ENCODE peak calls at places on chromosomes 6 and 20, in six cellular contexts. Y is substantia nigra; T is stimulated activated CD8-positive, alpha-beta memory T cell treated with anti-CD3 and anti-CD28 coated beads, Interleukin-4, amount 100 ng/mL, for 1 hour; G is Right ventricle myocardium superior; L is body of pancreas; U is LoVo. Z is an unnamed sample.

GRCh38 chr6:14092301-14092700 is 25.3 kb upstream of the CD83 start:
- DNase-seq in Y (no peak), T (no peak), G (no peak), L (no peak), U (no peak), Z (no peak)

GRCh38 chr6:149286905-149287304 is 30.6 kb upstream of the TAB2 start:
- DNase-seq in Y (no peak), T (no peak), G (no peak), L (no peak), U (no peak), Z (no peak)

GRCh38 chr6:28134015-28134414 is 7.7 kb upstream of the ZKSCAN8 start:
- DNase-seq in Y (no peak), T (no peak), G (no peak), L (no peak), U (peak; percentile 29), Z (no peak)

GRCh38 chr20:48626226-48626937 is 201.4 kb downstream of the PREX1 start:
- DNase-seq in Y (no peak), T (no peak), G (no peak), L (no peak), U (no peak), Z (no peak)

GRCh38 chr6:25250878-25251277 is 28.3 kb upstream of the CARMIL1 start:
- DNase-seq in Y (no peak), T (no peak), G (no peak), L (no peak), U (peak; percentile 27), Z (no peak)

GRCh38 chr20:14441201-14441600 is 103.8 kb upstream of the FLRT3 start:
- DNase-seq in Y (no peak), T (no peak), G (no peak), L (no peak), U (no peak), Z (no peak)

GRCh38 chr20:46304852-46305251 is 3.4 kb downstream of the CDH22 start:
- DNase-seq in Y (no peak), T (no peak), G (no peak), L (no peak), U (no peak), Z (no peak)

GRCh38 chr20:44576297-44576696 is 6.1 kb upstream of the PKIG start:
- DNase-seq in Y (no peak), T (no peak), G (no peak), L (peak; percentile 11), U (no peak), Z (no peak)

GRCh38 chr20:10219452-10219791 is 792 bp downstream of the SNAP25 start:
- DNase-seq in Y (peak; percentile 89), T (peak; percentile 25), G (peak; percentile 79), L (peak; percentile 69), U (peak; percentile 63), Z (peak; percentile 96)